ENCODE peak calls at places on chromosomes 3 and 15, in nine cellular contexts. R is cardiac muscle cell, B is GM12865, M is IMR-90, P is AG10803, Y is tibial nerve, X is esophagus muscularis mucosa, Z is AG09309, L is tibial artery. Q is an unnamed sample.

GRCh38 chr3:129415830-129416229 is 12.6 kb downstream of the EFCAB12 start:
- DNase-seq in L (peak), P (no peak), R (no peak), Y (no peak), M (no peak), X (no peak), Z (no peak), B (no peak), Q (no peak)

GRCh38 chr3:51706788-51707731 is at the start of gene GRM2:
- DNase-seq in Y (no peak), R (peak), B (no peak), X (no peak), Z (no peak), L (peak), M (peak), P (peak), Q (peak)

GRCh38 chr3:95297586-95297985 is 1234.7 kb downstream of the NSUN3 start:
- DNase-seq in B (no peak), P (no peak), Y (no peak), Z (no peak), R (no peak), M (no peak), L (no peak), X (no peak), Q (no peak)

GRCh38 chr3:122255757-122256439 is 69.2 kb upstream of the CSTA start:
- DNase-seq in Y (no peak), X (peak), B (peak), L (no peak), M (peak), R (no peak), Z (no peak), P (no peak), Q (no peak)

GRCh38 chr15:96390986-96391385 is 60.5 kb downstream of the NR2F2 start:
- DNase-seq in P (no peak), B (no peak), X (no peak), L (no peak), Z (no peak), R (no peak), Y (no peak), M (no peak), Q (no peak)

GRCh38 chr3:153260681-153261080 is 98.7 kb downstream of the RAP2B start:
- DNase-seq in P (no peak), X (no peak), B (no peak), L (no peak), R (no peak), Y (no peak), Z (no peak), M (no peak), Q (no peak)

GRCh38 chr3:149726716-149727407 is 25.4 kb downstream of the COMMD2 start:
- DNase-seq in Z (no peak), P (peak), B (peak), L (no peak), R (no peak), X (no peak), M (peak), Y (no peak), Q (peak)

GRCh38 chr3:15268033-15268631 is 62.1 kb downstream of the CAPN7 start:
- DNase-seq in L (peak), R (peak), P (peak), M (peak), B (peak), Z (peak), X (peak), Y (peak), Q (peak)

GRCh38 chr15:70533931-70534742 is 229.2 kb downstream of the UACA start:
- DNase-seq in L (no peak), X (no peak), B (no peak), P (peak), Z (peak), R (no peak), M (no peak), Y (no peak), Q (no peak)

GRCh38 chr3:127438371-127438770 is 150.5 kb upstream of the PRR20G start:
- DNase-seq in P (no peak), X (no peak), B (no peak), M (no peak), L (peak), R (no peak), Y (no peak), Z (no peak), Q (no peak)

GRCh38 chr15:66701422-66702034 is 508 bp upstream of the SMAD6 start:
- DNase-seq in L (peak), Z (no peak), M (no peak), X (no peak), B (peak), P (no peak), R (no peak), Y (no peak), Q (peak)

GRCh38 chr15:26449296-26449695 is 323.6 kb downstream of the GABRB3 start:
- DNase-seq in R (no peak), P (peak), X (no peak), B (no peak), Z (no peak), M (no peak), Y (no peak), L (no peak), Q (no peak)

GRCh38 chr15:73972984-73973682 is 19.0 kb downstream of the STOML1 start:
- DNase-seq in Y (peak), X (peak), B (peak), M (peak), L (peak), P (peak), Z (no peak), R (peak), Q (peak)

GRCh38 chr15:52794665-52795463 is 4.7 kb upstream of the ONECUT1 start:
- DNase-seq in R (no peak), M (no peak), Z (no peak), P (no peak), X (no peak), Y (no peak), L (no peak), B (no peak), Q (no peak)

GRCh38 chr3:16994842-16995535 is 110.2 kb downstream of the PLCL2 start:
- DNase-seq in R (no peak), Y (no peak), L (no peak), B (no peak), X (no peak), Z (no peak), M (no peak), P (no peak), Q (no peak)

GRCh38 chr3:10189557-10190374 is 25.0 kb downstream of the IRAK2 start:
- DNase-seq in X (peak), M (peak), Y (peak), P (peak), L (peak), Z (no peak), R (peak), B (peak), Q (peak)

GRCh38 chr3:165830746-165831145 is 6.5 kb downstream of the BCHE start:
- DNase-seq in Y (no peak), Z (no peak), P (no peak), X (no peak), M (no peak), B (no peak), L (no peak), R (no peak), Q (no peak)

GRCh38 chr3:165827233-165827632 is 10.0 kb downstream of the BCHE start:
- DNase-seq in Z (no peak), R (no peak), P (no peak), B (no peak), M (no peak), X (no peak), Y (no peak), L (no peak), Q (no peak)

DNA sequence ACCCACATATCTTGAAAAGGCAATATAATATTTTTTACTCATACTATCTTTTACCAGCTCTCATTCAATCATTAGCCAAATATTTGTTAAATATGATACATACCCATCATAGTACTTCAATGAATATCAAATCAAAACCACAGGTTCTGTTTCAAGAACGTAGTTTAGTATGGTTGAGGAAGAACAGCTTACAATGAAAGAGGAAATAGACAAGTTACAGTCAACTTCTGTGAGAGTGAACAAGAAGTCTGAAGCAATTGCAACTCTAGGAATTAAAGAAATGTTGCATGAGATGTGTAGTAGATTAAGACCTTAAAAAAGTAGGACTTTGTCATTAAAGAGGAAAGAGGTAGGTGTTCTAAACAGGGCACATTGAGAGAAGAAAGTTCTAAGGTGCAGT is 9.3 kb downstream of the BCHE start:
- DNase-seq in X (no peak), M (no peak), Y (no peak), B (no peak), P (no peak), R (no peak), Z (no peak), L (no peak), Q (no peak)
- H3K4me3 ChIP-seq in X (no peak), M (no peak), Y (no peak), B (no peak), P (no peak), R (no peak), Z (no peak), L (no peak), Q (no peak)

DNA sequence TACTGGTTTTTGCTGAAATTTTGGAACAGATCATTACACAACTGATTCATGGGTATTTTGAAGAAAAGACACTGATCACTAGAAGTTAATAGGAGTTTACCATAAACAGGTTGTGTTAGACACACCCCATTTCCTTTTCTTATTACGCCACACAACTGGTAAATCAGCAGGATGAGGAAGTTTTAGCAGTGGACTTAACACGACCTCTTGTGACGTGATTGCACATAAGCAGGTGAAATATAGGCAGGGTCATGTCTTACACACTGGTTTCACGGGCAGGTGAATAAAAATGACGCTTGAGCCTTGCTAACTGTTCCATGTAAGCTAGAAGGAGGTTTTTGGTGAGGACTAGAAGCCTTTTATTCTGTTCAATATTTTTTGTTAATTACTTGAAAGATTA is 27.1 kb upstream of the TPRG1 start:
- DNase-seq in L (no peak), R (peak), B (peak), P (peak), M (peak), X (no peak), Z (no peak), Y (no peak), Q (peak)
- TF ChIP-seq CTCF in L (peak), R (peak), B (peak), P (no peak), M (no peak), X (no peak), Z (no peak), Y (peak), Q (no peak)

GRCh38 chr3:157532529-157533297 is 29.5 kb upstream of the VEPH1 start:
- DNase-seq in B (peak), M (peak), P (peak), Z (peak), L (no peak), Y (no peak), X (no peak), R (peak), Q (peak)
- H3K4me3 ChIP-seq in B (no peak), M (peak), P (peak), Z (peak), L (no peak), Y (no peak), X (no peak), R (no peak), Q (peak)

GRCh38 chr3:41163399-41163798 is 35.9 kb upstream of the CTNNB1 start:
- DNase-seq in R (peak), B (no peak), L (no peak), Y (no peak), Z (no peak), X (no peak), P (no peak), M (no peak), Q (no peak)

GRCh38 chr3:41162981-41163380 is 36.3 kb upstream of the CTNNB1 start:
- DNase-seq in R (no peak), P (no peak), M (no peak), X (no peak), Z (no peak), L (no peak), Y (no peak), B (no peak), Q (no peak)

GRCh38 chr3:41159581-41160189 is 39.6 kb upstream of the CTNNB1 start:
- DNase-seq in X (no peak), P (no peak), M (no peak), Z (no peak), R (no peak), Y (no peak), L (no peak), B (no peak), Q (no peak)

GRCh38 chr3:41164776-41165175 is 34.5 kb upstream of the CTNNB1 start:
- DNase-seq in M (no peak), L (no peak), Y (no peak), R (no peak), X (no peak), Z (no peak), B (no peak), P (no peak), Q (no peak)

DNA sequence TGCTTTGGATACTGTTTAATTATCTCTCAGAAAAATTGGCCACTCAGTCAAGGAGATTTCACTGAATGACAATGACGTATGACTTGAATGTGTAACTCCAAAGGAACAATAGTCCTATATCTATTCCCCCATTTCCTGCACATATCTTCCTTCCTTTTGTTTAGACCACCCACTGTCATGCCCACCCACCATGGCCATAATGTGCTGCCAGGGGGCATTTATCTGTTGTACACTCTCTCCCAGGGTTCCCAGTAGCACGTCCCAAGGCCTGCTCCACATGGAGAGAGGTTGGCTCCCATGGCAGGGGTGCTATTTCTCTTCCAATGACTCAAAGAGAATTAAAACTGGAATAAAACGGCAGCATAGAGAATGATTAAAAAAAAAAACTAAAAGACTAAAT is 36.8 kb upstream of the CTNNB1 start:
- DNase-seq in P (no peak), L (no peak), M (no peak), B (no peak), X (no peak), R (no peak), Z (no peak), Y (no peak), Q (no peak)
- TF ChIP-seq CTCF in P (no peak), L (no peak), M (no peak), B (no peak), X (no peak), R (no peak), Z (no peak), Y (no peak), Q (no peak)

DNA sequence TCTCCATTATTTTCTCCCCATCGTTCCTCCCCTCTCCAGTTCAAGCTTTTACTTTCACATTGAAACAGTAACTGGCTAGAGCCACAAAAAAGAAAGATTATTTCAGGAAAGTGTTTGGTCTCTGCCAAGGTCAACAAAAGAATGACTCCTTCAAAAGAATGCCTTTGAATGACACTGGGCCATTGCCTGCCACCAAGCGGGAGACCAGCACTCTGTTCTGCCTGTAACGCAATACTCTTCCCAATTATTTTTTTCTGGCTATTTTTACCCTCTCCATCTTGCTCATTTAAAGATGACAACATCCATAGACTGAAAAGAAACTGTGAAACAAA is 37.3 kb downstream of the EHHADH start:
- DNase-seq in Z (no peak), R (peak), P (no peak), B (no peak), X (no peak), M (no peak), L (no peak), Y (no peak), Q (no peak)
- H3K4me3 ChIP-seq in Z (no peak), R (no peak), P (no peak), B (peak), X (peak), M (no peak), L (peak), Y (no peak), Q (no peak)